ENCODE peak calls at places on chromosomes 2 and 18, in five cellular contexts. U is Panc1, C is omental fat pad, E is K562, G is HCT116. W is an unnamed sample.

GRCh38 chr2:169237286-169237685 is 125.0 kb downstream of the LRP2 start:
- DNase-seq in C (no peak), G (no peak), E (no peak), U (no peak), W (no peak)

GRCh38 chr2:100813527-100813926 is 6.4 kb upstream of the NPAS2 start:
- DNase-seq in E (no peak), U (no peak), C (no peak), G (no peak), W (no peak)

GRCh38 chr2:151922845-151923666 is 94.8 kb upstream of the ARL5A start:
- DNase-seq in E (no peak), U (no peak), G (no peak), C (peak; percentile 47), W (no peak)

GRCh38 chr2:240873098-240873788 is 4.6 kb downstream of the AGXT start:
- DNase-seq in U (no peak), C (no peak), G (no peak), E (no peak), W (no peak)

GRCh38 chr2:215436705-215437570 is 1.1 kb upstream of the FN1 start:
- DNase-seq in C (no peak), G (no peak), U (no peak), E (no peak), W (peak; percentile 58)

GRCh38 chr2:148909114-148909513 is 34.1 kb downstream of the KIF5C start:
- DNase-seq in C (no peak), G (no peak), E (no peak), U (no peak), W (no peak)

GRCh38 chr2:180077295-180077906 is 70.3 kb upstream of the CWC22 start:
- DNase-seq in U (peak; percentile 8), C (no peak), G (peak; percentile 15), E (peak; percentile 15), W (peak; percentile 5)

GRCh38 chr2:29629495-29629894 is 291.9 kb downstream of the ALK start:
- DNase-seq in G (no peak), E (no peak), C (no peak), U (no peak), W (no peak)

GRCh38 chr2:164808776-164809175 is 32.8 kb downstream of the COBLL1 start:
- DNase-seq in G (no peak), U (no peak), C (no peak), E (no peak), W (no peak)

GRCh38 chr2:10030311-10030736 is 13.0 kb upstream of the KLF11 start:
- DNase-seq in G (no peak), E (peak; percentile 56), U (no peak), C (no peak), W (no peak)

GRCh38 chr2:63406641-63407040 is 181.6 kb downstream of the WDPCP start:
- DNase-seq in U (no peak), E (no peak), G (no peak), C (no peak), W (no peak)

GRCh38 chr2:182907081-182907830 is 40.8 kb upstream of the FRZB start:
- DNase-seq in G (no peak), C (no peak), U (no peak), E (no peak), W (no peak)

GRCh38 chr2:108139521-108139920 is 100.2 kb upstream of the SULT1C3 start:
- DNase-seq in U (no peak), G (no peak), C (no peak), E (no peak), W (no peak)

GRCh38 chr2:196113061-196113974 is 44.7 kb upstream of the DNAH7 start:
- DNase-seq in U (no peak), E (no peak), C (no peak), G (no peak), W (no peak)

GRCh38 chr2:121217627-121218026 is 67.4 kb downstream of the TFCP2L1 start:
- DNase-seq in U (no peak), C (no peak), E (no peak), G (no peak), W (no peak)

GRCh38 chr18:11663630-11664029 is 25.4 kb upstream of the GNAL start:
- DNase-seq in U (no peak), C (no peak), G (no peak), E (no peak), W (no peak)

GRCh38 chr2:15184491-15184890 is 376.6 kb downstream of the NBAS start:
- DNase-seq in U (no peak), C (no peak), G (no peak), E (no peak), W (no peak)

GRCh38 chr2:74966893-74967292 is 8.4 kb downstream of the POLE4 start:
- DNase-seq in E (no peak), U (no peak), G (no peak), C (no peak), W (no peak)

GRCh38 chr2:33084433-33084832 is 137.7 kb downstream of the LTBP1 start:
- DNase-seq in C (no peak), E (no peak), U (no peak), G (no peak), W (no peak)

GRCh38 chr2:177298191-177298590 is 33.7 kb upstream of the NFE2L2 start:
- DNase-seq in U (no peak), E (no peak), G (no peak), C (no peak), W (no peak)

GRCh38 chr2:110807520-110807919 is 75.1 kb downstream of the ACOXL start:
- DNase-seq in C (no peak), E (no peak), U (no peak), G (no peak), W (no peak)

GRCh38 chr2:219176818-219177593 is at the start of gene CNPPD1:
- DNase-seq in C (peak; percentile 36), U (peak; percentile 24), E (peak; percentile 80), G (peak; percentile 56), W (peak; percentile 95)
- TF ChIP-seq CTCF in C (no peak), U (no peak), E (no peak), G (no peak), W (no peak)

DNA sequence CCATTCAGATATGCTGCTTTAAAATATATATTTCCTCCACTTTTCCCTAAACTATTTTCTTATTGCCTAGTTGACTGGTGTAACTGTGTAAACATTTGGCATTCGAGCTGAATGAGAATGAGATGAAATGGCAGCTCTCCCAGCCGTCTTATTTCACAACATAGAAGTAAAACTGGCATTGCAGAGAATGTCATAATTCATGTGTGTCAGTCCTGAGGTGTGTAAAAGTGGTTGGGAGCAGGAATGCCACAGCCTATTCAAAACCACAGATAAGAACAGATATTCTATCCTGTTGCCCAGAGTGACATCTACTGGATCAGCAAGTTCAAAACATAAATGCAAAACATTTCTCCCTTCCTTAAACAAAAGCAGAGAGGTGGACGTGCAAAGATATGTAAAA is 565.5 kb upstream of the CHAC2 start:
- DNase-seq in U (peak; percentile 10), G (peak; percentile 54), C (no peak), E (no peak), W (no peak)
- TF ChIP-seq CTCF in U (peak; percentile 22), G (peak; percentile 46), C (no peak), E (no peak), W (no peak)

DNA sequence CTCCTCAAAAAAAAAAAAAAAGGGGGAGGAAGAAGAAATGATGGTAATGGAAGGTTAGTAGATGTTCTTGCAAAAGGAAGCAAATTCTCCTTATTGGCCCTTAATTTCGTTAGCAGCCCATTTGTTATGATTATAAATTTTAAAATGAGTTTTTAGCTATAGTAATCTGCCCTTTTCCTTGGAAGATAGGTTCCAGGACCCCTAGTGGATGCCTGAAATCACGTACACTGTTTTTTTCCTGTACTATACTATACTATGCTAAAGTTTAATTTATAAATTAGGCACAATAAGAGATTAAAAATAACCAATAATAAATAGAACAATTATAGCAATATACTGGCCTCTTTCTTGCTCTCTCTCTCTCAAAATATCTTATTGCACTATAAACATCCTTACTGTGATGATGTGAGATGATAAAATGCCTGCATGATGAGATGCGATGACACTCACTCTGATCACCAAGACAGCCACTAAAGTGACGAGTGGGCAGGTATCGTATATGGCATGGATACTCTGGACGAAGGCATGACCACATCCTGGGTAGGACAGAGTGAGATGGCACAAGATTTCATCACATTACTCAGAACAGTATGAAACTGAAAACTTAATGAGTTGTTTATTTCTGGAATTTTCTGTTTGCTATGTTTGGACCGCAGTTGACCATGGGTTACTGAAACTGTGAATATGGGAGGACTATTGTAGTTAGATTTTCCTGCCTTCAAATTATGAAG is 87.2 kb downstream of the KCTD18 start:
- DNase-seq in G (no peak), C (no peak), E (no peak), U (no peak), W (no peak)
- TF ChIP-seq CTCF in G (no peak), C (no peak), E (no peak), U (peak; percentile 23), W (no peak)

DNA sequence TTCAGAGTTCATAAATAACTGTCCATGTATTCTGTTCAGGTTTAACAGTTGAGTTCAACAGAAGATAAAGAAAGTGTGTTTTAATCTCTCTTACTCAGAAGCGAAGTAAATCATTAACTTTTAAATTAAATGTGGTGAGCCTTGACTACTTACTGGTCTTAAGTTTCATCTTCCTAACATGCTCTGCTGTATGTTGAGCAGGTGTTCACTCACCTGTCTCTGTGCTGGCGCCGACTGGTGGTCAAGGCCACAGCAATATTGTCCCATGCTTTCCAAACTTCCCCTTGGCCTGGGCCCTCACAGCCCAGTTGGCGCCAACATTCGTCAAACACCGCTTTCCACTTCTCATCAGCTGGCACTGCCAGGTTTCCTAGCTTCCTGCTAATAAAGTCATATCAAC is 17.0 kb upstream of the MPP4 start:
- DNase-seq in U (no peak), E (no peak), G (no peak), C (no peak), W (no peak)
- TF ChIP-seq CTCF in U (no peak), E (no peak), G (no peak), C (no peak), W (no peak)

GRCh38 chr2:161988589-161988988 is 85.4 kb downstream of the DPP4 start:
- DNase-seq in U (no peak), G (no peak), E (peak; percentile 14), C (no peak), W (no peak)
- TF ChIP-seq CTCF in U (peak; percentile 7), G (no peak), E (peak; percentile 9), C (no peak), W (peak; percentile 3)

W was measured in GM20000.